ENCODE peak calls at places on chromosomes 2 and 18, in seven cellular contexts. Z is AG08396, P is iPS-NIHi11, S is activated T-helper 1 cell treated with Interleukin-2 at 50 U/mL for 16 hours, X is posterior vena cava, Y is posterior cingulate gyrus, O is EL. L is an unnamed sample.

GRCh38 chr2:177393381-177393780 is 808 bp downstream of the AGPS start:
- DNase-seq in S (no peak), Z (peak; percentile 15), P (no peak), O (peak; percentile 6), X (no peak), Y (no peak), L (no peak)

GRCh38 chr2:95277246-95277906 is 3.1 kb downstream of the PROM2 start:
- DNase-seq in P (peak; percentile 76), X (peak; percentile 58), S (no peak), Z (no peak), Y (peak; percentile 32), O (peak; percentile 28), L (no peak)

GRCh38 chr2:201261911-201262310 is 1.6 kb downstream of the CASP8 start:
- DNase-seq in Y (no peak), O (peak; percentile 12), X (no peak), Z (no peak), S (no peak), P (no peak), L (no peak)

GRCh38 chr2:170222298-170222697 is 44.4 kb downstream of the MYO3B start:
- DNase-seq in S (no peak), P (peak; percentile 27), O (peak; percentile 2), Z (no peak), X (no peak), Y (no peak), L (no peak)

GRCh38 chr2:123785332-123785731 is 239.8 kb upstream of the CNTNAP5 start:
- DNase-seq in S (no peak), O (no peak), Z (no peak), X (no peak), Y (no peak), P (no peak), L (no peak)

GRCh38 chr2:200077838-200078237 is 122.5 kb downstream of the MAIP1 start:
- DNase-seq in P (no peak), Z (no peak), X (no peak), Y (no peak), S (no peak), O (peak; percentile 76), L (no peak)

GRCh38 chr2:157827377-157827776 is 48.8 kb downstream of the ACVR1 start:
- DNase-seq in Z (no peak), P (no peak), X (no peak), Y (no peak), S (no peak), O (no peak), L (no peak)

GRCh38 chr2:156476021-156476420 is 39.8 kb downstream of the GPD2 start:
- DNase-seq in S (no peak), O (no peak), X (no peak), Y (no peak), Z (no peak), P (no peak), L (no peak)

GRCh38 chr18:43680096-43680495 is 402.8 kb upstream of the SYT4 start:
- DNase-seq in Y (no peak), O (no peak), X (no peak), S (no peak), P (no peak), Z (no peak), L (no peak)